ENCODE peak calls at places on chromosome 18, in seven cellular contexts. X is stimulated activated CD8-positive, alpha-beta memory T cell treated with anti-CD3 and anti-CD28 coated beads, Interleukin-7, amount 100 ng/mL, for 4 hours; N is COR-L47; L is fibroblast of mammary gland; F is substantia nigra; R is GM13976; K is GM19239. D is an unnamed sample.

GRCh38 chr18:50065039-50065438 is 129.9 kb downstream of the MYO5B start:
- DNase-seq in X (no peak), N (no peak), L (no peak), F (no peak), R (no peak), K (no peak), D (no peak)

GRCh38 chr18:28365406-28365805 is 188.5 kb upstream of the CDH2 start:
- DNase-seq in X (no peak), N (peak), L (peak), F (no peak), R (no peak), K (no peak), D (no peak)

GRCh38 chr18:55247032-55247431 is 287.8 kb upstream of the CCDC68 start:
- DNase-seq in X (no peak), N (no peak), L (peak), F (no peak), R (no peak), K (no peak), D (no peak)

GRCh38 chr18:2912357-2913299 is 65.8 kb downstream of the EMILIN2 start:
- DNase-seq in X (no peak), N (no peak), L (no peak), F (no peak), R (no peak), K (no peak), D (no peak)

GRCh38 chr18:25561923-25562322 is 210.0 kb upstream of the ZNF521 start:
- DNase-seq in X (no peak), N (no peak), L (peak), F (no peak), R (peak), K (no peak), D (peak)

GRCh38 chr18:29076645-29077044 is 899.7 kb upstream of the CDH2 start:
- DNase-seq in X (no peak), N (no peak), L (no peak), F (no peak), R (no peak), K (no peak), D (no peak)

GRCh38 chr18:32891797-32892196 is 119.0 kb upstream of the KLHL14 start:
- DNase-seq in X (no peak), N (no peak), L (no peak), F (no peak), R (no peak), K (no peak), D (no peak)

GRCh38 chr18:48017625-48018024 is 87.2 kb upstream of the SMAD2 start:
- DNase-seq in X (no peak), N (no peak), L (peak), F (no peak), R (no peak), K (no peak), D (no peak)

GRCh38 chr18:839224-840079 is 27.4 kb upstream of the YES1 start:
- DNase-seq in X (peak), N (peak), L (peak), F (peak), R (peak), K (peak), D (peak)

GRCh38 chr18:63031439-63031838 is 288.1 kb downstream of the BCL2 start:
- DNase-seq in X (no peak), N (no peak), L (no peak), F (no peak), R (no peak), K (no peak), D (no peak)

GRCh38 chr18:69992776-69993175 is 45.1 kb upstream of the CD226 start:
- DNase-seq in X (no peak), N (no peak), L (peak), F (no peak), R (no peak), K (no peak), D (no peak)

GRCh38 chr18:56831988-56832387 is 180.8 kb downstream of the WDR7 start:
- DNase-seq in X (no peak), N (no peak), L (no peak), F (no peak), R (no peak), K (no peak), D (no peak)

GRCh38 chr18:39496986-39497385 is 1931.4 kb upstream of the CELF4 start:
- DNase-seq in X (no peak), N (no peak), L (no peak), F (no peak), R (no peak), K (no peak), D (no peak)

GRCh38 chr18:46226461-46226860 is 122.3 kb downstream of the HAUS1 start:
- DNase-seq in X (no peak), N (no peak), L (peak), F (no peak), R (no peak), K (no peak), D (no peak)

GRCh38 chr18:69387181-69387580 is 13.5 kb upstream of the DOK6 start:
- DNase-seq in X (no peak), N (peak), L (no peak), F (no peak), R (no peak), K (no peak), D (no peak)

GRCh38 chr18:63850010-63850409 is 37.5 kb upstream of the SERPINB2 start:
- DNase-seq in X (no peak), N (peak), L (peak), F (no peak), R (no peak), K (no peak), D (no peak)

GRCh38 chr18:13611616-13612110 is 114.7 kb downstream of the FAM210A start:
- DNase-seq in X (no peak), N (no peak), L (peak), F (no peak), R (no peak), K (no peak), D (no peak)

GRCh38 chr18:67402543-67402942 is 114.0 kb downstream of the DSEL start:
- DNase-seq in X (no peak), N (no peak), L (peak), F (no peak), R (no peak), K (no peak), D (no peak)

GRCh38 chr18:14900435-14900834 is 152.5 kb downstream of the ANKRD30B start:
- DNase-seq in X (no peak), N (no peak), L (no peak), F (no peak), R (no peak), K (no peak), D (no peak)

GRCh38 chr18:10235553-10235952 is 218.9 kb upstream of the APCDD1 start:
- DNase-seq in X (no peak), N (peak), L (no peak), F (no peak), R (no peak), K (no peak), D (no peak)

GRCh38 chr18:13909541-13909940 is 5.8 kb downstream of the MC2R start:
- DNase-seq in X (no peak), N (no peak), L (no peak), F (no peak), R (no peak), K (no peak), D (no peak)

GRCh38 chr18:22170421-22171262 is 1.3 kb downstream of the GATA6 start:
- DNase-seq in X (no peak), N (peak), L (peak), F (no peak), R (no peak), K (no peak), D (peak)

GRCh38 chr18:58584219-58585127 is 44.4 kb downstream of the ALPK2 start:
- DNase-seq in X (no peak), N (no peak), L (peak), F (no peak), R (no peak), K (no peak), D (no peak)

GRCh38 chr18:45677408-45677807 is 46.6 kb upstream of the SLC14A1 start:
- DNase-seq in X (no peak), N (no peak), L (no peak), F (no peak), R (no peak), K (no peak), D (no peak)